ENCODE peak calls at places on chromosomes 6 and 20, in six cellular contexts. Y, J, F, L, E and P are unnamed samples.

GRCh38 chr20:62818592-62819493 is 2.0 kb downstream of the COL9A3 start:
- DNase-seq in Y (no peak), J (peak; percentile 40), F (no peak), L (no peak), E (peak; percentile 96), P (peak; percentile 65)

GRCh38 chr6:13030421-13030820 is 297.9 kb downstream of the TBC1D7 start:
- DNase-seq in Y (no peak), J (no peak), F (no peak), L (no peak), E (no peak), P (no peak)

GRCh38 chr20:53901697-53902096 is 168.7 kb downstream of the BCAS1 start:
- DNase-seq in Y (no peak), J (no peak), F (no peak), L (no peak), E (no peak), P (no peak)

GRCh38 chr6:43107344-43108062 is 31.4 kb downstream of the PTK7 start:
- DNase-seq in Y (no peak), J (no peak), F (no peak), L (no peak), E (no peak), P (no peak)

GRCh38 chr6:12232821-12233220 is 57.3 kb upstream of the EDN1 start:
- DNase-seq in Y (no peak), J (no peak), F (no peak), L (no peak), E (no peak), P (no peak)

GRCh38 chr20:330233-331149 is 5.1 kb downstream of the SOX12 start:
- DNase-seq in Y (peak; percentile 59), J (peak; percentile 63), F (peak; percentile 71), L (peak; percentile 74), E (peak; percentile 75), P (peak; percentile 52)

GRCh38 chr6:1544603-1545002 is 65.1 kb upstream of the FOXC1 start:
- DNase-seq in Y (no peak), J (no peak), F (no peak), L (no peak), E (no peak), P (no peak)

GRCh38 chr20:24118781-24119175 is 130.2 kb upstream of the GGTLC1 start:
- DNase-seq in Y (no peak), J (no peak), F (no peak), L (no peak), E (no peak), P (peak; percentile 70)

GRCh38 chr6:163804991-163805390 is 390.5 kb downstream of the QKI start:
- DNase-seq in Y (peak; percentile 74), J (no peak), F (no peak), L (no peak), E (no peak), P (no peak)

GRCh38 chr6:1222426-1223311 is 89.2 kb upstream of the FOXQ1 start:
- DNase-seq in Y (no peak), J (no peak), F (no peak), L (no peak), E (no peak), P (no peak)

GRCh38 chr20:3190681-3191111 is 13.8 kb downstream of the DDRGK1 start:
- DNase-seq in Y (no peak), J (no peak), F (no peak), L (peak; percentile 9), E (no peak), P (no peak)

GRCh38 chr6:26273673-26274595 is 91.1 kb upstream of the BTN3A2 start:
- DNase-seq in Y (no peak), J (no peak), F (no peak), L (no peak), E (no peak), P (no peak)

GRCh38 chr20:56158489-56158888 is 90.0 kb upstream of the MC3R start:
- DNase-seq in Y (no peak), J (no peak), F (no peak), L (no peak), E (no peak), P (no peak)

GRCh38 chr6:52503344-52503747 is 73.5 kb downstream of the TRAM2 start:
- DNase-seq in Y (peak; percentile 52), J (no peak), F (peak; percentile 61), L (no peak), E (no peak), P (no peak)

GRCh38 chr6:39377530-39377929 is 55.0 kb upstream of the KCNK16 start:
- DNase-seq in Y (peak; percentile 63), J (peak; percentile 54), F (peak; percentile 65), L (peak; percentile 90), E (peak; percentile 71), P (peak; percentile 65)

GRCh38 chr20:38346247-38346651 is at the start of gene LBP:
- DNase-seq in Y (no peak), J (no peak), F (no peak), L (no peak), E (no peak), P (no peak)

GRCh38 chr20:49948178-49948577 is 12.0 kb downstream of the RNF114 start:
- DNase-seq in Y (no peak), J (no peak), F (no peak), L (no peak), E (no peak), P (no peak)